ENCODE peak calls at places on chromosomes 4 and X, in six cellular contexts. R is GM12878, E is HepG2, A is SK-N-SH, S is K562, C is H1. T is an unnamed sample.

GRCh38 chrX:1053072-1053471 is 159.4 kb downstream of the CRLF2 start:
- DNase-seq in S (no peak), A (no peak), E (no peak), R (no peak), C (no peak), T (no peak)

GRCh38 chr4:62913065-62913464 is 1496.2 kb downstream of the TECRL start:
- DNase-seq in S (no peak), R (no peak), C (no peak), A (no peak), E (no peak), T (no peak)

GRCh38 chrX:151920530-151920929 is 7.8 kb downstream of the MAGEA4 start:
- DNase-seq in R (no peak), S (no peak), E (no peak), C (no peak), A (no peak), T (no peak)

GRCh38 chr4:16270654-16271328 is 44.5 kb upstream of the TAPT1 start:
- DNase-seq in C (no peak), S (peak; percentile 19), R (no peak), A (no peak), E (peak; percentile 9), T (peak; percentile 59)

GRCh38 chrX:69317721-69318120 is 152.5 kb upstream of the PJA1 start:
- DNase-seq in A (peak; percentile 1), R (no peak), S (no peak), C (no peak), E (no peak), T (no peak)

GRCh38 chrX:38850807-38851533 is 49.7 kb downstream of the MID1IP1 start:
- DNase-seq in E (no peak), R (no peak), A (no peak), S (no peak), C (no peak), T (no peak)

GRCh38 chrX:107154787-107155620 is 36.4 kb upstream of the RBM41 start:
- DNase-seq in E (peak; percentile 18), A (no peak), C (peak; percentile 3), S (peak; percentile 67), R (no peak), T (no peak)

GRCh38 chr4:76584235-76585152 is 149.5 kb downstream of the SHROOM3 start:
- DNase-seq in S (no peak), E (no peak), A (no peak), C (no peak), R (no peak), T (no peak)

GRCh38 chr4:8336412-8337075 is 67.0 kb downstream of the HTRA3 start:
- DNase-seq in C (no peak), A (no peak), E (no peak), R (no peak), S (peak; percentile 76), T (peak; percentile 51)

GRCh38 chr4:89290727-89291126 is 16.9 kb downstream of the GPRIN3 start:
- DNase-seq in C (no peak), A (no peak), R (no peak), S (no peak), E (no peak), T (no peak)

GRCh38 chr4:14871676-14872430 is 130.4 kb upstream of the CPEB2 start:
- DNase-seq in R (no peak), C (no peak), A (no peak), E (peak; percentile 3), S (peak; percentile 55), T (peak; percentile 49)

GRCh38 chr4:129377131-129377845 is 281.3 kb downstream of the C4orf33 start:
- DNase-seq in E (no peak), R (no peak), C (no peak), A (no peak), S (no peak), T (no peak)

GRCh38 chrX:152641996-152642395 is 4.3 kb downstream of the GABRQ start:
- DNase-seq in A (peak; percentile 46), C (no peak), E (no peak), R (no peak), S (peak; percentile 63), T (no peak)

GRCh38 chr4:145539677-145540076 is 58.0 kb downstream of the SMAD1 start:
- DNase-seq in C (no peak), A (no peak), R (no peak), S (no peak), E (no peak), T (no peak)

GRCh38 chr4:123035239-123035638 is 112.8 kb upstream of the NUDT6 start:
- DNase-seq in E (no peak), A (no peak), C (no peak), S (no peak), R (no peak), T (no peak)

GRCh38 chrX:154481911-154482601 is 3.0 kb upstream of the LAGE3 start:
- DNase-seq in S (no peak), C (no peak), R (no peak), E (no peak), A (no peak), T (no peak)

GRCh38 chrX:68307767-68308166 is 125.5 kb downstream of the OPHN1 start:
- DNase-seq in C (no peak), E (no peak), R (no peak), A (no peak), S (no peak), T (no peak)

GRCh38 chrX:3145716-3146115 is 104.4 kb downstream of the ARSF start:
- DNase-seq in C (no peak), S (no peak), A (no peak), E (no peak), R (no peak), T (no peak)

GRCh38 chr4:54661156-54661555 is 3.4 kb downstream of the KIT start:
- DNase-seq in E (no peak), S (no peak), R (no peak), C (no peak), A (no peak), T (no peak)

GRCh38 chrX:106780664-106781377 is 21.7 kb upstream of the TBC1D8B start:
- DNase-seq in C (no peak), E (peak; percentile 71), S (no peak), R (no peak), A (no peak), T (no peak)

GRCh38 chrX:47649781-47650163 is 591 bp downstream of the ELK1 start:
- DNase-seq in C (no peak), S (no peak), E (no peak), A (no peak), R (no peak), T (no peak)

GRCh38 chr4:186685744-186686143 is 37.9 kb downstream of the FAT1 start:
- DNase-seq in S (no peak), A (no peak), R (no peak), C (no peak), E (peak; percentile 95), T (no peak)

GRCh38 chr4:145530189-145530588 is 48.5 kb downstream of the SMAD1 start:
- DNase-seq in E (no peak), A (no peak), S (no peak), R (no peak), C (no peak), T (no peak)

GRCh38 chrX:47293106-47293505 is 60.3 kb downstream of the USP11 start:
- DNase-seq in A (no peak), S (no peak), R (no peak), E (no peak), C (no peak), T (no peak)

GRCh38 chr4:117135634-117136354 is 50.4 kb upstream of the TRAM1L1 start:
- DNase-seq in R (no peak), A (no peak), E (no peak), C (no peak), S (no peak), T (no peak)

GRCh38 chr4:20318011-20318898 is 66.5 kb downstream of the SLIT2 start:
- DNase-seq in E (no peak), A (no peak), C (no peak), R (no peak), S (no peak), T (no peak)
- TF ChIP-seq GABPA in E (no peak), A (no peak), C (no peak), R (no peak), S (no peak), T (no peak)

GRCh38 chrX:111262086-111262485 is 8.2 kb downstream of the CAPN6 start:
- DNase-seq in E (no peak), R (no peak), C (no peak), S (no peak), A (no peak), T (no peak)

GRCh38 chrX:111270339-111270738 is at the start of gene CAPN6:
- DNase-seq in E (no peak), R (no peak), S (no peak), C (peak; percentile 27), A (no peak), T (no peak)

GRCh38 chrX:111265506-111265905 is 4.8 kb downstream of the CAPN6 start:
- DNase-seq in S (no peak), E (no peak), R (no peak), C (no peak), A (no peak), T (no peak)

GRCh38 chrX:111259559-111259958 is 10.7 kb downstream of the CAPN6 start:
- DNase-seq in R (no peak), S (no peak), E (no peak), A (no peak), C (no peak), T (no peak)

DNA sequence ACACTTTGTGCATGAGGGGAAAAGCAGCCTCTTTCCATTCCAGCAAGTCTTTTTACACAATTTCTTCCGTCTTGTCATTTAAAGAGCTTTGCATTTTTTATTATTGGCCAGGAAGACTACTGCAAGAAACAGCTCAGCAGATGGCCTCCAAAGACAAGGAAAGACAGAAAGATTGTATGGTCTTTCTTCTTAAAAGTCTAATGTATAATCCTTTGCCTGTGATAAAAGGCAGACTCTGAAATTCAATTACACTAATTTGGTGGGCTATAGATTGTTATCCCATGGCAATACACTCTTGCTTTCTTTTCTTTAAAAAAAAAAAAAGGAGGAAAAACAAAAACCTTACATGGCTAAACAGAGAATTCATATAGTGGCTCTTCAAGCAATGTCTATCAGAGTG is 5.9 kb downstream of the CAPN6 start:
- DNase-seq in C (no peak), E (no peak), S (no peak), R (no peak), A (peak; percentile 32), T (no peak)
- TF ChIP-seq CTCF in C (no peak), E (no peak), S (no peak), R (no peak), A (no peak), T (no peak)

DNA sequence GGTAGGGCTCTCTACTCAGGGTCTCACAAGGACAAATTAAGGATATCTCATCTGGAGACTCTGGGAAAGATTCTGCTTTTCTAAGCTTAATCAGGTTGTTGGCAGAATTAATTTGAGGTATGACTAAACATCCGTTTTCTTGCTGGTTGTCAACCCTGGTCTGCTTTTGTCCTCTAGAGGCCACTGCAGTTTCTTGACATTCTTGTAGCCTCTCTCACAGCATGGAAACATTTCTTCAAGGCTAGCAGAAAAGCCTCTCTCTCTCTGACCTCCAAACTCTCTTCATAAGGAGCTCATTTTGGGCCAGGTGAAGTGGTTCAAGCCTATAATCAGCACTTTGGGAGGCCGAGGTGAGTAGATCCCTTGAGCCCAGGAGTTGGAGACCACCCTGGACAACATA is 749.5 kb upstream of the PCDH7 start:
- DNase-seq in R (no peak), A (no peak), C (no peak), E (no peak), S (no peak), T (no peak)
- TF ChIP-seq GABPA in R (no peak), A (no peak), C (no peak), E (no peak), S (no peak), T (no peak)

DNA sequence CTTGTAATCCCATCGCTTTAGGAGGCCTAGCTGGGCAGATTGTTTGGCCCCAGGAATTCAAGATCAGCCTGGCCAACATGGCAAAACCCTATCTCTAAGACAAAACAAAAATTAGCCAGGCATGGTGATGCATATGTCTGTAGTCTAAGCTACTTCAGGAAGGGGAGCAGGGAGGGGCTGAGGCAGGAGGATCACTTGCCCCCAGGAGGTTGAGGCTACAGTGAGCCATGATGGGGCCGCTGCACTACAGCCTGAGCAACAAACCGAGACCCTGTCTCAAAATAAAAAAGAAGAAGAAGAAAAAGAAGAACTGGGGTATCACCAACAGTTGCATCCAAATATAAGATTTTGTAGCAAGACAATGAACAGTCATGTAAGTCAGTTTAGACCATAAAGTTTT is 47.3 kb upstream of the NFKB1 start:
- DNase-seq in C (no peak), S (no peak), A (no peak), R (no peak), E (no peak), T (no peak)
- TF ChIP-seq CTCF in C (no peak), S (no peak), A (no peak), R (no peak), E (no peak), T (no peak)